ENCODE peak calls at places on chromosome 16, in five cellular contexts. X is aorta, E is heart right ventricle, D is left lung, F is cardiac muscle cell. H is an unnamed sample.

GRCh38 chr16:88611220-88611821 is 27.1 kb upstream of the IL17C start:
- DNase-seq in F (peak; percentile 59), D (peak; percentile 74), E (no peak), X (no peak), H (no peak)

GRCh38 chr16:26983426-26983825 is 83.3 kb upstream of the C16orf82 start:
- DNase-seq in F (no peak), X (no peak), E (no peak), D (no peak), H (no peak)

GRCh38 chr16:88834670-88835069 is 22.1 kb downstream of the GALNS start:
- DNase-seq in D (no peak), F (no peak), X (no peak), E (no peak), H (no peak)

GRCh38 chr16:55091213-55091870 is 160.7 kb downstream of the IRX5 start:
- DNase-seq in F (no peak), E (no peak), D (no peak), X (no peak), H (no peak)

GRCh38 chr16:81137754-81138153 is 41.6 kb upstream of the GCSH start:
- DNase-seq in F (no peak), D (no peak), X (no peak), E (no peak), H (no peak)

GRCh38 chr16:73956592-73957495 is 339.8 kb upstream of the PSMD7 start:
- DNase-seq in F (peak; percentile 73), D (no peak), E (peak; percentile 56), X (peak; percentile 61), H (no peak)

GRCh38 chr16:50303605-50304466 is 37.5 kb downstream of the ADCY7 start:
- DNase-seq in D (peak; percentile 82), E (no peak), X (peak; percentile 46), F (no peak), H (no peak)

GRCh38 chr16:1674751-1675664 is 3.1 kb upstream of the JPT2 start:
- DNase-seq in E (no peak), F (no peak), D (no peak), X (no peak), H (no peak)

GRCh38 chr16:8767176-8767575 is 30.3 kb downstream of the TMEM186 start:
- DNase-seq in E (no peak), X (no peak), F (no peak), D (no peak), H (no peak)

GRCh38 chr16:4859190-4859899 is 12.1 kb downstream of the UBN1 start:
- DNase-seq in F (no peak), E (no peak), D (no peak), X (no peak), H (no peak)

GRCh38 chr16:57084257-57084770 is 8.1 kb upstream of the CPNE2 start:
- DNase-seq in D (peak; percentile 86), X (peak; percentile 79), F (peak; percentile 80), E (peak; percentile 74), H (peak; percentile 85)

GRCh38 chr16:65967376-65967775 is 399.1 kb upstream of the CDH5 start:
- DNase-seq in X (no peak), E (no peak), D (no peak), F (no peak), H (no peak)

GRCh38 chr16:138049-138417 is 440 bp downstream of the NPRL3 start:
- DNase-seq in D (peak; percentile 84), E (peak; percentile 12), X (peak; percentile 56), F (peak; percentile 52), H (no peak)

GRCh38 chr16:29821663-29822115 is 1.4 kb downstream of the MVP start:
- DNase-seq in X (peak; percentile 66), E (no peak), F (no peak), D (no peak), H (no peak)

GRCh38 chr16:48295493-48296281 is 48.3 kb upstream of the ABCC11 start:
- DNase-seq in X (no peak), F (no peak), E (no peak), D (no peak), H (no peak)

GRCh38 chr16:48299471-48299870 is 52.1 kb upstream of the ABCC11 start:
- DNase-seq in D (no peak), E (no peak), X (no peak), F (no peak), H (no peak)

GRCh38 chr16:48300391-48300856 is 53.1 kb upstream of the ABCC11 start:
- DNase-seq in E (no peak), D (no peak), X (no peak), F (no peak), H (no peak)
- H3K4me3 ChIP-seq in E (no peak overlapping the region), D (no peak overlapping the region), X (no peak overlapping the region), F (no peak overlapping the region), H (no peak overlapping the region)

DNA sequence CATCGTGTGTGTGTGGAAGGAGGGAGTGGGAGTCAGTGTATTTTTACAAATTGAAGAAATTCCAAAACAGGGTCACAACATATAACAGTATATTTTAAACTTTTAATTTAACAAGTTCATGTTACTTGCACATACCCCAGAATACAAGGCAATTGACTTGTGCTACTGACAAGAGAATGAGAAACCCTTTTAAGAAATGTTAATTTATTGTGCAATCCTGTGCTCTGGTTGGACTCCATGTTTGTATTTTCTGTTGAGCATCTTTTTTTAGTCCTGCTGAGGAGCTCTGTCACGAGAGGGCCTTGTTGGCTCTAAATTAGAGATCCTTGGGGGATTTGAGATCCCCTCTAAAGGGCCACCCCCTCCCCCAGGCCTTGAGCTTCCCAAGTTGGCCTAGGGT is 1.1 kb upstream of the EMP2 start:
- DNase-seq in X (no peak), D (no peak), E (no peak), F (no peak), H (no peak)
- H3K27ac ChIP-seq in X (no peak overlapping the region), D (no peak overlapping the region), E (no peak overlapping the region), F (no peak overlapping the region), H (no peak overlapping the region)

DNA sequence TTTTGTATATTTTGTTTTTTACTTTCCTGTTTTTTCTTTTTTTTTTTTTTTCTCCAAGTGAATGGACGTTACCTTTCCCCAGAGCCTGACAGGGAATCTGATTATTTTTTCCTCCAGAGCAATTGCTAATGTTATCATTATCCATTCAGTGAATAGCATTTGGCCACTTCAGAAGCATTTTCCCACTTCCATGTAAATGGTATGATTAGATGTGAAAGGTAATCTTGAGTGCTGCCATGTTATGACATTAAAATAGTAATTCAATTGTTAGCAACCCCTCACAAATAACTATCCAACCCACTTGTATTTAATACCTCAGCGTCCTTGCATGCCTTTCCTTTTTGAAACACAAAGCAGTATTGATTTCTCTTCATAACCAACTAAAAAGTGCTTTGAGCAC is 1243.8 kb downstream of the CDH8 start:
- DNase-seq in F (no peak), E (no peak), X (no peak), D (no peak), H (no peak)
- H3K9me3 ChIP-seq in F (no peaks in the 10 kb centered on the region), E (no peaks in the 10 kb centered on the region), X (no peaks in the 10 kb centered on the region), D (no peaks in the 10 kb centered on the region), H (no peaks in the 10 kb centered on the region)

DNA sequence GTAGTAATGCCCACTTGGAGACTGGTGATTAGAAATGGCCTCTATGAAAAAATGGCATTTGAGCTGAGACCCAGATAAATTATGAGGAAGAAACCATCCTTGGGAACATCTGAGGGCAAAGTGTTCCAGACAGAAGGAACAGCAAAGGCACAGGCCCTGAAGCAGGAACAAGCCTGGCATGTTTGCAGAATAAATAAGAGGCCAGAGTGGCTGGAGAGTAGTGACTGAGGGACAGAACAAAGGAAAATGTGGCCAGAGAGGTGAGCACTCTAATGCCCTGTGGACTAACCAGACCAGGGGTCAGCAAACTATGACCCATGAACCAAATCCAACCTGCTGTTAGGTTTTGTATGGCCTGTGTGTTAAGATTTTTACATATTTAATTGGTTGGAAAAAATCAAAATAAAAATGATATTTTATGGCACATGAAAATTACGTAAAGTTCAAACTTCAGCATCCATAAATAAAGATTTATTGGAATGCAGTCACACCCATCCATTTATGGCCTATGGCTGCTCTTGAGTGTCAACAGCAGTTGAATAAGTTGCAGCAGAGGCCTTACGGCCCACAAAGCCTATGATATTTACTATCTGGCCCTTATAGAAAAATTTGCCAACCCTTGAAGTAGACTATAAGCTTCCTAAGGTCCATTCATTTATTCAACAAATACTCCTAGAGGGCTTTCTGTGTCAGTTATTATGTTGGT is 210.0 kb upstream of the TOX3 start:
- DNase-seq in E (no peak), F (no peak), D (no peak), X (no peak), H (no peak)
- H3K4me3 ChIP-seq in E (no peak overlapping the region), F (no peak overlapping the region), D (no peak overlapping the region), X (no peak overlapping the region), H (no peak overlapping the region)

GRCh38 chr16:75792781-75793180 is 66.5 kb upstream of the CPHXL start:
- DNase-seq in E (no peak), F (no peak), X (no peak), D (no peak), H (no peak)

GRCh38 chr16:75789237-75789636 is 62.9 kb upstream of the CPHXL start:
- DNase-seq in X (no peak), E (peak; percentile 9), F (peak; percentile 65), D (no peak), H (no peak)

GRCh38 chr16:75798714-75799113 is 72.4 kb upstream of the CPHXL start:
- DNase-seq in X (no peak), F (no peak), D (no peak), E (no peak), H (no peak)

GRCh38 chr16:75794426-75794825 is 68.1 kb upstream of the CPHXL start:
- DNase-seq in F (no peak), X (no peak), D (no peak), E (no peak), H (no peak)
- H3K27ac ChIP-seq in F (no peak overlapping the region), X (no peak overlapping the region), D (no peak overlapping the region), E (no peak overlapping the region), H (no peak overlapping the region)

DNA sequence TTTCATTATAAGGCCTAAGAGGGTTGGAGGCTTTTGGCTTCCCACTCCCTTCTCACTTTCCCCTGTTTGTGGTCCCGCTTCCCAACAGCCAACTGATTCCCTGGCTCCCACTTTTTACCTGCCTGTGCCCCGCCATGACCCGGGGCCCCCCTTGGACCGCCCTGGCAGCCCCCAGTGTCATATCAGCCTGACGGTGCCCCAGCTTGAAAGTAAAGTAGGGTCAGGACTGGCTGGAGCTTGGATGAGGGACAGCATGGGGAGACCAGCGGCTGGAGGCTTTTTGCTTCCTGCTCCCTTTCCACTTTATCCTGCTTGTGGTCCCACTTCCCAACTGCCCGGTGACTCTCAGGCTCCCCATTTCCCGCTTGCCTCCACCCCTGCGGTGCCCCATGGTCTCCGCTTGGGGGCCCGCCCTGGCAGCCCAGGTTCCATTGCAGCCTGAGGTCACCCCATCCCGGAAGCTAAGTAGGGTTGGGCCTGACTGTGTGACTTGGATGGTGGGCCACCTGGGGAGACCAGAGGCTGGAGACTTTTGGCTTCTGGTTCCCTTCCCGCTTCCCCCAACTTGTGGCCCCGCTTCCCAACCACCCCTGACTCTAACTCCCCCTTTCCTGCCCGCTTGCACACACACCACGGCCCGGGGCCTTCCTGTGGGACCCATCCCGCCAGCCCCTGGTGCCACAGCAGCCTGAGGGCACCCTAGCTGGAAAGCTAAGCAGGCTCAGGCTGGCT is 2274.7 kb downstream of the TP53TG3F start:
- DNase-seq in X (no peak), F (no peak), D (peak; percentile 61), E (no peak), H (no peak)
- H3K9me3 ChIP-seq in X (no peaks in the 10 kb centered on the region), F (no peaks in the 10 kb centered on the region), D (no peaks in the 10 kb centered on the region), E (peaks cover under 1% of the 10 kb centered on the region), H (no peaks in the 10 kb centered on the region)

GRCh38 chr16:86708431-86708830 is 130.1 kb downstream of the FOXL1 start:
- DNase-seq in F (no peak), X (no peak), D (no peak), E (no peak), H (no peak)
- H3K4me3 ChIP-seq in F (no peak overlapping the region), X (no peak overlapping the region), D (no peak overlapping the region), E (no peak overlapping the region), H (no peak overlapping the region)